ENCODE peak calls at places on chromosomes 16 and 17, in five cellular contexts. Q, J, H, T and W are unnamed samples.

GRCh38 chr17:58336456-58337094 is 8.0 kb upstream of the TSPOAP1 start:
- DNase-seq in Q (peak), J (peak), H (no peak), T (no peak), W (no peak)

GRCh38 chr16:4987250-4987579 is 29.1 kb downstream of the SEC14L5 start:
- DNase-seq in Q (no peak), J (no peak), H (no peak), T (no peak), W (no peak)

GRCh38 chr16:57113042-57113453 is 20.7 kb downstream of the CPNE2 start:
- DNase-seq in Q (no peak), J (no peak), H (peak), T (no peak), W (peak)

GRCh38 chr17:50064253-50064991 is 8.5 kb downstream of the ITGA3 start:
- DNase-seq in Q (peak), J (peak), H (peak), T (peak), W (peak)

GRCh38 chr17:64781394-64781793 is 119.3 kb upstream of the SMURF2 start:
- DNase-seq in Q (no peak), J (peak), H (no peak), T (peak), W (no peak)

GRCh38 chr17:28544402-28545140 is 7.9 kb downstream of the UNC119 start:
- DNase-seq in Q (no peak), J (no peak), H (no peak), T (no peak), W (no peak)

GRCh38 chr16:73771676-73772075 is 524.9 kb upstream of the PSMD7 start:
- DNase-seq in Q (peak), J (no peak), H (peak), T (no peak), W (peak)

GRCh38 chr17:74283371-74283673 is 9.3 kb downstream of the DNAI2 start:
- DNase-seq in Q (no peak), J (no peak), H (no peak), T (no peak), W (no peak)

GRCh38 chr17:8151641-8152111 is 528 bp downstream of the PER1 start:
- DNase-seq in Q (no peak), J (peak), H (peak), T (peak), W (peak)

GRCh38 chr16:75377971-75378386 is 55.3 kb downstream of the CFDP1 start:
- DNase-seq in Q (peak), J (peak), H (peak), T (peak), W (peak)

GRCh38 chr17:58667934-58668597 is 23.8 kb downstream of the TEX14 start:
- DNase-seq in Q (no peak), J (no peak), H (peak), T (no peak), W (no peak)

GRCh38 chr16:49019081-49019633 is 262.5 kb downstream of the CBLN1 start:
- DNase-seq in Q (no peak), J (peak), H (peak), T (no peak), W (peak)

GRCh38 chr16:8575399-8575798 is 14.9 kb downstream of the TMEM114 start:
- DNase-seq in Q (no peak), J (no peak), H (no peak), T (no peak), W (no peak)

GRCh38 chr17:27975146-27976011 is 67.1 kb upstream of the NLK start:
- DNase-seq in Q (no peak), J (peak), H (peak), T (no peak), W (no peak)

GRCh38 chr16:84839054-84839453 is 19.3 kb downstream of the CRISPLD2 start:
- DNase-seq in Q (no peak), J (peak), H (peak), T (no peak), W (peak)

GRCh38 chr16:72179592-72179991 is 7.6 kb upstream of the PMFBP1 start:
- DNase-seq in Q (no peak), J (no peak), H (no peak), T (no peak), W (no peak)

GRCh38 chr16:49500211-49500610 is 126.6 kb downstream of the C16orf78 start:
- DNase-seq in Q (no peak), J (no peak), H (no peak), T (no peak), W (no peak)

GRCh38 chr16:73864868-73865267 is 431.7 kb upstream of the PSMD7 start:
- DNase-seq in Q (no peak), J (no peak), H (no peak), T (no peak), W (no peak)

GRCh38 chr17:40980594-40980993 is 3.5 kb downstream of the KRT40 start:
- DNase-seq in Q (no peak), J (peak), H (peak), T (no peak), W (peak)

GRCh38 chr17:17419621-17420020 is 57.2 kb upstream of the MED9 start:
- DNase-seq in Q (no peak), J (no peak), H (no peak), T (no peak), W (no peak)

GRCh38 chr16:75333770-75334169 is 82.3 kb upstream of the BCAR1 start:
- DNase-seq in Q (no peak), J (no peak), H (no peak), T (no peak), W (no peak)

GRCh38 chr17:74907012-74907411 is 13.6 kb upstream of the FADS6 start:
- DNase-seq in Q (no peak), J (no peak), H (no peak), T (no peak), W (no peak)

GRCh38 chr16:50717109-50717893 is 23.9 kb downstream of the NOD2 start:
- DNase-seq in Q (no peak), J (no peak), H (no peak), T (no peak), W (no peak)

GRCh38 chr17:58304735-58305486 is 23.7 kb downstream of the TSPOAP1 start:
- DNase-seq in Q (no peak), J (no peak), H (no peak), T (no peak), W (no peak)

GRCh38 chr16:50553182-50553710 is 5.0 kb downstream of the NKD1 start:
- DNase-seq in Q (no peak), J (no peak), H (no peak), T (no peak), W (no peak)

GRCh38 chr17:1487939-1488825 is 4.3 kb downstream of the MYO1C start:
- DNase-seq in Q (peak), J (peak), H (peak), T (peak), W (peak)

GRCh38 chr17:15967706-15968399 is 22.9 kb downstream of the ADORA2B start:
- DNase-seq in Q (no peak), J (no peak), H (no peak), T (no peak), W (no peak)

GRCh38 chr17:12667299-12667958 is 1.7 kb downstream of the MYOCD start:
- DNase-seq in Q (no peak), J (peak), H (peak), T (no peak), W (peak)

GRCh38 chr16:29760567-29761279 is 14.9 kb upstream of the C16orf54 start:
- DNase-seq in Q (no peak), J (no peak), H (no peak), T (no peak), W (no peak)

GRCh38 chr16:30533748-30534367 is 800 bp downstream of the ZNF747 start:
- DNase-seq in Q (no peak), J (no peak), H (no peak), T (no peak), W (no peak)

GRCh38 chr16:46789499-46790414 is 41.2 kb downstream of the C16orf87 start:
- DNase-seq in Q (no peak), J (peak), H (peak), T (peak), W (peak)

GRCh38 chr16:1167276-1168107 is 14.6 kb downstream of the CACNA1H start:
- DNase-seq in Q (no peak), J (peak), H (no peak), T (no peak), W (no peak)

GRCh38 chr16:60304725-60305124 is 1570.6 kb upstream of the GOT2 start:
- DNase-seq in Q (no peak), J (no peak), H (no peak), T (no peak), W (no peak)

GRCh38 chr17:10177131-10177920 is 21.1 kb downstream of the GAS7 start:
- DNase-seq in Q (no peak), J (no peak), H (no peak), T (no peak), W (no peak)

GRCh38 chr16:71648921-71649320 is 22.9 kb downstream of the MARVELD3 start:
- DNase-seq in Q (no peak), J (no peak), H (no peak), T (no peak), W (no peak)

GRCh38 chr17:75979705-75980187 is 706 bp downstream of the TEN1 start:
- DNase-seq in Q (no peak), J (no peak), H (no peak), T (no peak), W (no peak)

GRCh38 chr17:75980188-75981018 is 1.4 kb downstream of the TEN1 start:
- DNase-seq in Q (no peak), J (no peak), H (no peak), T (no peak), W (no peak)

GRCh38 chr17:75978938-75979704 is at the start of the genes ACOX1 and TEN1:
- DNase-seq in Q (peak), J (peak), H (peak), T (peak), W (peak)

GRCh38 chr17:75976175-75976848 is 2.7 kb downstream of the ACOX1 start:
- DNase-seq in Q (no peak), J (no peak), H (no peak), T (no peak), W (no peak)

GRCh38 chr17:75975757-75976174 is 3.2 kb downstream of the ACOX1 start:
- DNase-seq in Q (no peak), J (no peak), H (no peak), T (no peak), W (no peak)
- H3K4me3 ChIP-seq in Q (no peak), J (no peak), H (no peak), T (no peak), W (no peak)

GRCh38 chr17:3801792-3802191 is 804 bp upstream of the ITGAE start:
- DNase-seq in Q (no peak), J (no peak), H (no peak), T (no peak), W (no peak)
- TF ChIP-seq CTCF in Q (no peak), J (no peak), H (no peak), T (no peak), W (no peak)

DNA sequence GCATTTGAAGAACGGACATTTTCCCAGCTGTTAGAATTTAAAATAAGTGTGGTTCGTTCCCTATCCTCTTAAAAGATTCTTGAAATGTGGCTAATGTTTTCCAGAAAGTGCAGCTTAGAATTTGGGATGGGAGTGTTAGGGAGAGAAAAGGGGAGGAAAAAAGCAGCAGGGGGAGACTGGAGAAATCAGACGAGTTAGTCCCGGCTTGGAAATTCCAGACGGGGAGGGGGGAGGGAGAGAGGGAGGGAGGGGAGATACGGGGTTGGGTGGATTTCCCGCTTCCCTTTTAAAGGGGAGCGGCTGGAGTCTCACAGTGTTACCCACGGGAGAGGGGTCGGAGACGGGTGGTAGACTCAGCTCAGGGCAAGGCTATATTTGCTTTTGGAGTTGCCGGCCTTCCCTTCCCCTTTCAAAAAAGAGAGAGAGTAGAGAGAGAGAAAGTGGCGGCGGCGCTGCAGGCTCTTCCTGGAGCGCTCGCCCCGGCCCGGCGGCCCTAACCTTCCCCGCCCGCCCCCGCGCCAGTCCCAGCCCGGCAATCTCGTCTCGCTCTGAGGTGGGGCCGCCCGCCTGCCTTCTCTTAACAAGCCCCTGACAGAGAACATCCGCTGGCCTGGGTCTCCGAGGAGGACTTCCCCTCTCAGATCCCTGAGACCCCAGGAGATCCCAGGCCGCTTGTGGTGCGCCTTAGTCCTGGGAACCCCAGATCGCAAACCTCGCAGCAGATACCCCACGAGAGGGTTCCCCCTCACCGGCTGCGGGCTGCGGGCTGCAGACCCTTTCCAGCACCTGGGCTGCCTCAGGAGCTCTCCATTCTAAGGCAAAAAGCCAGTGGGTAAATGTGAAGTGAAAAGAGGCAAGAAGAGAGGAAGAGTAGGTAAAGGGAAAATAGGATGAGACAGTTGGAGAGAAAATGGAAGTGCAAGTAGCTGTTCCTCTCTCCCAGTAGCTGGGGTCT is 6.6 kb downstream of the IGF2BP1 start:
- DNase-seq in Q (no peak), J (no peak), H (peak), T (no peak), W (no peak)
- H3K4me3 ChIP-seq in Q (peak), J (no peak), H (peak), T (no peak), W (peak)

DNA sequence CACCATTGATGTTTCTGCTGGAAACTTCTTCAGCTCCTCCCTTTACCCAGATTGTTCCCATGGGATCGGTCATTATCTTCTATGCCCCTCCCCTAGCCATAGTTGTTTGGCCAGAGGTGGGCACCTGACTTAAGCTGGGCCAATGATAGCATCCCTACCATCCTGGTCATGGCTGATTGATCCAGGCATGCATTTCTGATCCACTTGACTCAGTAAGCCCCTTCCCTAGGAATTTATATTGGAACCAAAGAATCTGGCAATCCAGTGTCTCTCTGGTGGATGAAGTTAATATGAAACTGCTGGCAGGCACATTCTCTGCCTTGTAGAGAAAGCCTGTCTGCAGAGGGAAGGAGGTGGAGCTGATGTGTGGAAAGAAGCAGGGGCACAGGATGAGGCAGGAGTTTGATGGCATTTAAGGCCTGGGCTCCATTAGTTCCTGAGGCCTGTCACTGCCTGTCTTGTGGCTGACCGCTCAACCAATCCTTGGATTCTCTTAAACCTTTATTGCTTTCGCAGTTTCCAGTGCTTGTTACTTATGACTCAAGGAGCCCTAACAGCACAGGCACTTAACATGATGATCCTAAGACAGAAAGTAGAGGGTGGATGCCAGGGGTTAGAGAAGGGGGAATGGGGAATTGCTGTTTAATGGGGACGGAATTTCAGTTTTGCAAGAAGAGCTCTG is 152.4 kb downstream of the ABCC12 start:
- DNase-seq in Q (no peak), J (no peak), H (no peak), T (no peak), W (peak)
- TF ChIP-seq CTCF in Q (no peak), J (no peak), H (no peak), T (no peak), W (no peak)

DNA sequence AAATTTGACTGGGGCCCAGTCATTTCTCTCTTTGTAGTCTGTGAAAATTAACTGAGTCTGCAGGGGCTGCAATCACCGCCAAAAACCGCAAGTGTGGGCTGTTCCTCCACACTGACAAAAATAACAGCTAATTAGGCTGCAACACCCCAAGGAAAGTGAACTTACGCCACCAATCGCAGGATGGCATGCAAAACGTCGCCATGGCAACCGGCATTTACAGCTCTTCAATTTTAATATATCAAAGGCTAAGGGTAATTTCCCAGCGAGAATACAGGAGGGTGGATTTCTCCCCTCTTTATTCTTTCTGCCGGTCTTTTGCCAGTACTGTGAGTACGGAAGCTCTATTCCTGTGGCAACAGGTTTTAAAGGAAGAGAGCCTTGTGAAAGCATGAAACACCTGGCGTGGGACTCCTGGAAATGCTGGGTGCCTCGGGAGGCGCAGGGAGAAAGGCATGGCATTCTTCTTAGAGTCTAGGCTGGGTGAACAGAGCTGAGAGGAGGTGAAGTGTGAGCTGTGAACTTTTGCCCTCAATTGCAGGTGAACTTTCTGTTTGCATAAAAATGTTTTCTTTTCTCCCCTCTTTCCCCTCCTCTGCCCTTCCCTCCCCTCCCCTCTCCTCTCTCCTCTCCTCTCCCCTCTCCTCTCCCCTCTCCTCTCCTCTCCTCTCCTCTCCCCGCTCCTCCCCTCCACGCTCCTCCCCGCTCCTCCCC is 399.7 kb downstream of the XYLT1 start:
- DNase-seq in Q (no peak), J (peak), H (no peak), T (peak), W (peak)
- H3K4me3 ChIP-seq in Q (no peak), J (no peak), H (no peak), T (no peak), W (no peak)

DNA sequence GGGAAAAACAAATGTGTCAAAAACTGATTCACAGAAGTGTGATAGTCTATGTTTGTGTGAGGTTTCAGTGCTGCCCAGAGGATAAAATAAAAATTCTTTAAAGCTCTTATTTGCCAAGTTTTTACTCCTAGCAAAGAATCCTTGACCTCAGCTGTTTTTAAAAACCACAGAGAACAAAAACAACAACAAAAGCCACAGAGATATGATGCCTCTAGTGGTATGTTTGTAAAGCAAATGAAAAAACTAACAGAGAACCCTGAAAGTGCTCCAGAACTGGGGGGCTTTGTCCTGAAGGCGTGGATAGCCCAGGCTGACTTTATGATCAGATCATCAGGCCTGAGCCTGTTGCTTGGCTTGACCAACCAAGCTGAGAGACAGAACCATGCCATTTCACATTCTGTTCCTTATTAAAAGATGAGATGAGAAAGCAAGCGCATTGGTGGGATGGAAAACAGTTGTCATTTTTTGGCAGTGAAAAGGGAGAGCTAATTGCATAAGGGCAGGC is 411.1 kb downstream of the CPPED1 start:
- DNase-seq in Q (no peak), J (peak), H (peak), T (no peak), W (no peak)
- TF ChIP-seq CTCF in Q (peak), J (no peak), H (peak), T (no peak), W (peak)

GRCh38 chr16:88973415-88974050 is 3.5 kb downstream of the CBFA2T3 start:
- DNase-seq in Q (no peak), J (no peak), H (no peak), T (no peak), W (no peak)
- H3K4me3 ChIP-seq in Q (no peak), J (no peak), H (no peak), T (no peak), W (no peak)

GRCh38 chr17:76388966-76389888 is 4.8 kb downstream of the SPHK1 start:
- DNase-seq in Q (no peak), J (peak), H (no peak), T (no peak), W (no peak)
- TF ChIP-seq CTCF in Q (no peak), J (peak), H (peak), T (peak), W (no peak)